ENCODE peak calls at places on chromosomes 1 and 21, in six cellular contexts. F is neural progenitor cell, K is SK-N-SH, C is MM.1S, P is PC-3, S is HCT116. V is an unnamed sample. For H3K4me1, the result is how much of the 10 kb centered on the place peaks cover.

GRCh38 chr1:48048064-48048463 is 50.9 kb upstream of the TRABD2B start:
- DNase-seq in S (no peak), K (no peak), P (no peak), C (no peak), F (no peak), V (peak)

GRCh38 chr21:42732033-42732410 is 78.6 kb downstream of the PDE9A start:
- DNase-seq in C (no peak), K (no peak), P (peak), F (no peak), S (no peak), V (no peak)

GRCh38 chr1:158951956-158952355 is 20.6 kb downstream of the PYHIN1 start:
- DNase-seq in P (no peak), C (peak), S (no peak), F (peak), K (no peak), V (no peak)

GRCh38 chr1:8706995-8707396 is 110.4 kb downstream of the RERE start:
- DNase-seq in P (no peak), F (peak), S (no peak), C (no peak), K (peak), V (no peak)

GRCh38 chr1:119112791-119113190 is 27.7 kb downstream of the WARS2 start:
- DNase-seq in C (no peak), K (no peak), S (no peak), F (no peak), P (peak), V (no peak)

GRCh38 chr1:150650193-150650592 is 20.8 kb upstream of the ENSA start:
- DNase-seq in F (no peak), S (no peak), P (peak), C (no peak), K (no peak), V (no peak)

GRCh38 chr1:247328311-247328710 is 3.4 kb downstream of the ZNF496 start:
- DNase-seq in K (no peak), P (no peak), C (no peak), F (no peak), S (no peak), V (no peak)

GRCh38 chr21:14913576-14914146 is 151.1 kb downstream of the NRIP1 start:
- DNase-seq in F (no peak), P (peak), S (no peak), C (no peak), K (no peak), V (no peak)

GRCh38 chr1:115717541-115717940 is 51.0 kb downstream of the CASQ2 start:
- DNase-seq in S (peak), C (peak), K (peak), P (peak), F (peak), V (peak)

GRCh38 chr1:76239470-76239918 is 164.9 kb downstream of the ST6GALNAC3 start:
- DNase-seq in C (no peak), K (no peak), F (no peak), S (no peak), P (no peak), V (no peak)

GRCh38 chr1:67883069-67883468 is 49.8 kb upstream of the GNG12 start:
- DNase-seq in P (peak), C (no peak), S (peak), K (no peak), F (no peak), V (peak)

GRCh38 chr1:41239988-41240610 is 2.0 kb downstream of the SCMH1 start:
- DNase-seq in S (no peak), P (peak), K (no peak), C (peak), F (no peak), V (peak)

GRCh38 chr1:33267468-33268205 is 11.3 kb downstream of the ZNF362 start:
- DNase-seq in P (peak), K (no peak), F (no peak), C (no peak), S (no peak), V (peak)

GRCh38 chr1:12475947-12476346 is 142.1 kb downstream of the DHRS3 start:
- DNase-seq in P (peak), S (no peak), K (no peak), C (no peak), F (no peak), V (no peak)

GRCh38 chr1:23799570-23800395 is 771 bp downstream of the GALE start:
- DNase-seq in C (no peak), P (peak), S (peak), K (peak), F (peak), V (peak)

GRCh38 chr1:193569696-193570269 is 383.4 kb upstream of the B3GALT2 start:
- DNase-seq in P (no peak), S (no peak), K (no peak), C (peak), F (no peak), V (peak)

GRCh38 chr1:40302475-40302874 is 14.6 kb downstream of the COL9A2 start:
- DNase-seq in F (no peak), P (no peak), C (no peak), S (no peak), K (no peak), V (no peak)

GRCh38 chr21:40129809-40130208 is 262.6 kb downstream of the PCP4 start:
- DNase-seq in C (no peak), K (no peak), P (no peak), F (no peak), S (no peak), V (no peak)

GRCh38 chr1:230292739-230293720 is 133.1 kb downstream of the PGBD5 start:
- DNase-seq in K (no peak), P (no peak), C (no peak), F (peak), S (no peak), V (no peak)

GRCh38 chr1:92808353-92808752 is 23.4 kb upstream of the EVI5 start:
- DNase-seq in P (peak), S (no peak), K (no peak), F (no peak), C (no peak), V (peak)

GRCh38 chr1:113391643-113392271 is 1.4 kb downstream of the MAGI3 start:
- DNase-seq in P (peak), S (no peak), K (no peak), C (peak), F (peak), V (peak)

GRCh38 chr1:113390871-113391642 is 742 bp downstream of the MAGI3 start:
- DNase-seq in K (peak), F (peak), P (peak), C (peak), S (no peak), V (peak)

GRCh38 chr1:113389356-113389952 is 861 bp upstream of the MAGI3 start:
- DNase-seq in P (peak), F (no peak), K (no peak), S (no peak), C (peak), V (no peak)

GRCh38 chr1:113388621-113389355 is 1.5 kb upstream of the MAGI3 start:
- DNase-seq in C (no peak), F (no peak), P (peak), K (peak), S (no peak), V (peak)

GRCh38 chr1:113389953-113390834 is at the start of gene MAGI3:
- DNase-seq in F (peak), C (peak), P (peak), S (peak), K (peak), V (peak)
- H3K9ac ChIP-seq in F (peak), C (peak), P (peak), S (peak), K (peak), V (peak)

GRCh38 chr1:38579056-38579455 is 280.5 kb downstream of the RRAGC start:
- DNase-seq in C (no peak), S (no peak), P (no peak), F (no peak), K (no peak), V (no peak)
- TF ChIP-seq EZH2phosphoT487 in C (no peak), S (no peak), P (no peak), F (no peak), K (no peak), V (no peak)

GRCh38 chr1:27598902-27599528 is 4.9 kb downstream of the AHDC1 start:
- DNase-seq in F (peak), C (no peak), S (no peak), K (no peak), P (peak), V (peak)
- H3K4me1 ChIP-seq in F (half or more), C (under half), S (half or more), K (half or more), P (under half), V (half or more)

DNA sequence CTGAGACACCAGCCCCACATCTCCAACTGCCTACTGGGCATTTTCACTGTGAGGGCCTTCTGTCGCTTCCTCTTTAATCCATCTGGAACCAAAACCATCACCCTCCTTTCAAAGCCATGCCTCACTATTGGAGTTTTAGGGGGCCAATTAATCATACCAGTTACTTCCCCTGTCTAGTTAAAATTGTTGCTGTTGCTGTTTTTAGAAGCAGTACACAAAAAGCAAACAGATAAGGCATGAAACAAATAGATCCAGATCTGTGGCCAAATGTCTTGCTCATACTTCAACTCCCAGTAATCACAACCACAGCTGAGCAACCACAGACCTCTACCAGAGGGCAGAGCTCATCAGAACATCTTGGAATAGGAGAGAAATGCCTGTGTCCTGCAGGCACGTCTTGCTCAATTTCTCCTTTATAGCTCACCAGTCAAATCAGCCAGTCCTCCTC is 133.8 kb upstream of the C1orf105 start:
- DNase-seq in C (no peak), S (no peak), P (peak), K (no peak), F (no peak), V (peak)
- H3K9ac ChIP-seq in C (no peak), S (no peak), P (no peak), K (no peak), F (no peak), V (no peak)